ENCODE peak calls at places on chromosomes 13 and 19, in ten cellular contexts. One of them, this sample, is unnamed.

GRCh38 chr19:43721469-43722048 is 5.7 kb downstream of the IRGC start:
- DNase-seq in uterus: no peak
- DNase-seq in neural progenitor cell: no peak
- DNase-seq in RWPE1: no peak
- DNase-seq in body of pancreas: no peak
- DNase-seq in dorsolateral prefrontal cortex: no peak
- DNase-seq in CD4-positive, alpha-beta memory T cell: no peak
- DNase-seq in heart left ventricle: no peak
- DNase-seq in fibroblast of lung: no peak
- DNase-seq in small intestine: no peak
- DNase-seq in this sample: no peak

GRCh38 chr19:5826531-5827341 is 12.8 kb downstream of the FUT6 start:
- DNase-seq in uterus: no peak
- DNase-seq in neural progenitor cell: peak
- DNase-seq in RWPE1: peak
- DNase-seq in body of pancreas: peak
- DNase-seq in dorsolateral prefrontal cortex: no peak
- DNase-seq in CD4-positive, alpha-beta memory T cell: peak
- DNase-seq in heart left ventricle: peak
- DNase-seq in fibroblast of lung: no peak
- DNase-seq in small intestine: peak
- DNase-seq in this sample: peak

GRCh38 chr19:13441810-13442512 is 64.3 kb downstream of the CACNA1A start:
- DNase-seq in uterus: no peak
- DNase-seq in neural progenitor cell: peak
- DNase-seq in RWPE1: peak
- DNase-seq in body of pancreas: peak
- DNase-seq in dorsolateral prefrontal cortex: no peak
- DNase-seq in CD4-positive, alpha-beta memory T cell: no peak
- DNase-seq in heart left ventricle: peak
- DNase-seq in fibroblast of lung: peak
- DNase-seq in small intestine: peak
- DNase-seq in this sample: peak

GRCh38 chr19:10478903-10479384 is 24.2 kb downstream of the KEAP1 start:
- DNase-seq in uterus: peak
- DNase-seq in neural progenitor cell: peak
- DNase-seq in RWPE1: peak
- DNase-seq in body of pancreas: peak
- DNase-seq in dorsolateral prefrontal cortex: peak
- DNase-seq in CD4-positive, alpha-beta memory T cell: peak
- DNase-seq in heart left ventricle: peak
- DNase-seq in fibroblast of lung: peak
- DNase-seq in small intestine: peak
- DNase-seq in this sample: peak

GRCh38 chr19:36377541-36378178 is 1.3 kb downstream of the ZFP14 start:
- DNase-seq in uterus: no peak
- DNase-seq in neural progenitor cell: no peak
- DNase-seq in RWPE1: no peak
- DNase-seq in body of pancreas: no peak
- DNase-seq in dorsolateral prefrontal cortex: no peak
- DNase-seq in CD4-positive, alpha-beta memory T cell: no peak
- DNase-seq in heart left ventricle: no peak
- DNase-seq in fibroblast of lung: no peak
- DNase-seq in small intestine: peak
- DNase-seq in this sample: no peak

GRCh38 chr19:281992-282391 is 9.2 kb downstream of the PLPP2 start:
- DNase-seq in uterus: no peak
- DNase-seq in neural progenitor cell: peak
- DNase-seq in RWPE1: no peak
- DNase-seq in body of pancreas: no peak
- DNase-seq in dorsolateral prefrontal cortex: peak
- DNase-seq in CD4-positive, alpha-beta memory T cell: no peak
- DNase-seq in heart left ventricle: no peak
- DNase-seq in fibroblast of lung: no peak
- DNase-seq in small intestine: peak
- DNase-seq in this sample: no peak

GRCh38 chr13:41645313-41645712 is 188.0 kb downstream of the RGCC start:
- DNase-seq in uterus: peak
- DNase-seq in neural progenitor cell: no peak
- DNase-seq in RWPE1: peak
- DNase-seq in body of pancreas: peak
- DNase-seq in dorsolateral prefrontal cortex: no peak
- DNase-seq in CD4-positive, alpha-beta memory T cell: no peak
- DNase-seq in heart left ventricle: no peak
- DNase-seq in fibroblast of lung: peak
- DNase-seq in small intestine: peak
- DNase-seq in this sample: no peak

GRCh38 chr19:16226878-16227836 is 29.4 kb downstream of the AP1M1 start:
- DNase-seq in uterus: no peak
- DNase-seq in neural progenitor cell: no peak
- DNase-seq in RWPE1: no peak
- DNase-seq in body of pancreas: no peak
- DNase-seq in dorsolateral prefrontal cortex: no peak
- DNase-seq in CD4-positive, alpha-beta memory T cell: no peak
- DNase-seq in heart left ventricle: no peak
- DNase-seq in fibroblast of lung: no peak
- DNase-seq in small intestine: no peak
- DNase-seq in this sample: no peak

GRCh38 chr19:55635856-55636440 is 4.9 kb upstream of the ZNF580 start:
- DNase-seq in uterus: no peak
- DNase-seq in neural progenitor cell: no peak
- DNase-seq in RWPE1: no peak
- DNase-seq in body of pancreas: no peak
- DNase-seq in dorsolateral prefrontal cortex: no peak
- DNase-seq in CD4-positive, alpha-beta memory T cell: peak
- DNase-seq in heart left ventricle: no peak
- DNase-seq in fibroblast of lung: no peak
- DNase-seq in small intestine: no peak
- DNase-seq in this sample: no peak

GRCh38 chr19:588758-589692 is 656 bp upstream of the HCN2 start:
- DNase-seq in uterus: no peak
- DNase-seq in neural progenitor cell: peak
- DNase-seq in RWPE1: no peak
- DNase-seq in body of pancreas: no peak
- DNase-seq in dorsolateral prefrontal cortex: no peak
- DNase-seq in CD4-positive, alpha-beta memory T cell: no peak
- DNase-seq in heart left ventricle: no peak
- DNase-seq in fibroblast of lung: no peak
- DNase-seq in small intestine: no peak
- DNase-seq in this sample: no peak

GRCh38 chr13:42547615-42548014 is 26.3 kb upstream of the TNFSF11 start:
- DNase-seq in uterus: no peak
- DNase-seq in neural progenitor cell: no peak
- DNase-seq in RWPE1: no peak
- DNase-seq in body of pancreas: no peak
- DNase-seq in dorsolateral prefrontal cortex: no peak
- DNase-seq in CD4-positive, alpha-beta memory T cell: no peak
- DNase-seq in heart left ventricle: no peak
- DNase-seq in fibroblast of lung: no peak
- DNase-seq in small intestine: no peak
- DNase-seq in this sample: no peak

GRCh38 chr19:55069137-55069858 is 6.3 kb upstream of the RDH13 start:
- DNase-seq in uterus: no peak
- DNase-seq in neural progenitor cell: peak
- DNase-seq in RWPE1: peak
- DNase-seq in body of pancreas: peak
- DNase-seq in dorsolateral prefrontal cortex: no peak
- DNase-seq in CD4-positive, alpha-beta memory T cell: peak
- DNase-seq in heart left ventricle: no peak
- DNase-seq in fibroblast of lung: peak
- DNase-seq in small intestine: peak
- DNase-seq in this sample: no peak

GRCh38 chr19:39935262-39935661 is 828 bp upstream of the FCGBP start:
- DNase-seq in uterus: no peak
- DNase-seq in neural progenitor cell: no peak
- DNase-seq in RWPE1: no peak
- DNase-seq in body of pancreas: no peak
- DNase-seq in dorsolateral prefrontal cortex: no peak
- DNase-seq in CD4-positive, alpha-beta memory T cell: no peak
- DNase-seq in heart left ventricle: no peak
- DNase-seq in fibroblast of lung: no peak
- DNase-seq in small intestine: no peak
- DNase-seq in this sample: no peak

GRCh38 chr13:93248627-93249047 is 22.0 kb downstream of the GPC6 start:
- DNase-seq in uterus: no peak
- DNase-seq in neural progenitor cell: peak
- DNase-seq in RWPE1: no peak
- DNase-seq in body of pancreas: peak
- DNase-seq in dorsolateral prefrontal cortex: no peak
- DNase-seq in CD4-positive, alpha-beta memory T cell: no peak
- DNase-seq in heart left ventricle: no peak
- DNase-seq in fibroblast of lung: peak
- DNase-seq in small intestine: no peak
- DNase-seq in this sample: no peak

GRCh38 chr13:97766749-97767148 is 186.7 kb upstream of the IPO5 start:
- DNase-seq in uterus: no peak
- DNase-seq in neural progenitor cell: no peak
- DNase-seq in RWPE1: no peak
- DNase-seq in body of pancreas: no peak
- DNase-seq in dorsolateral prefrontal cortex: no peak
- DNase-seq in CD4-positive, alpha-beta memory T cell: no peak
- DNase-seq in heart left ventricle: no peak
- DNase-seq in fibroblast of lung: no peak
- DNase-seq in small intestine: no peak
- DNase-seq in this sample: no peak

GRCh38 chr19:48780684-48781391 is 25.5 kb downstream of the FGF21 start:
- DNase-seq in uterus: peak
- DNase-seq in neural progenitor cell: no peak
- DNase-seq in RWPE1: no peak
- DNase-seq in body of pancreas: peak
- DNase-seq in dorsolateral prefrontal cortex: no peak
- DNase-seq in CD4-positive, alpha-beta memory T cell: no peak
- DNase-seq in heart left ventricle: no peak
- DNase-seq in fibroblast of lung: peak
- DNase-seq in small intestine: peak
- DNase-seq in this sample: no peak

GRCh38 chr19:32068805-32069204 is 276.6 kb upstream of the ZNF507 start:
- DNase-seq in uterus: no peak
- DNase-seq in neural progenitor cell: no peak
- DNase-seq in RWPE1: no peak
- DNase-seq in body of pancreas: no peak
- DNase-seq in dorsolateral prefrontal cortex: no peak
- DNase-seq in CD4-positive, alpha-beta memory T cell: no peak
- DNase-seq in heart left ventricle: no peak
- DNase-seq in fibroblast of lung: no peak
- DNase-seq in small intestine: no peak
- DNase-seq in this sample: no peak

GRCh38 chr13:111061338-111062045 is 53.6 kb upstream of the ARHGEF7 start:
- DNase-seq in uterus: no peak
- DNase-seq in neural progenitor cell: no peak
- DNase-seq in RWPE1: no peak
- DNase-seq in body of pancreas: no peak
- DNase-seq in dorsolateral prefrontal cortex: no peak
- DNase-seq in CD4-positive, alpha-beta memory T cell: no peak
- DNase-seq in heart left ventricle: no peak
- DNase-seq in fibroblast of lung: no peak
- DNase-seq in small intestine: no peak
- DNase-seq in this sample: no peak

GRCh38 chr13:30376426-30377311 is 45.6 kb upstream of the UBE2L5 start:
- DNase-seq in uterus: no peak
- DNase-seq in neural progenitor cell: no peak
- DNase-seq in RWPE1: no peak
- DNase-seq in body of pancreas: no peak
- DNase-seq in dorsolateral prefrontal cortex: no peak
- DNase-seq in CD4-positive, alpha-beta memory T cell: peak
- DNase-seq in heart left ventricle: no peak
- DNase-seq in fibroblast of lung: no peak
- DNase-seq in small intestine: peak
- DNase-seq in this sample: peak

GRCh38 chr13:50677687-50678463 is 165.6 kb downstream of the DLEU7 start:
- DNase-seq in uterus: no peak
- DNase-seq in neural progenitor cell: no peak
- DNase-seq in RWPE1: no peak
- DNase-seq in body of pancreas: no peak
- DNase-seq in dorsolateral prefrontal cortex: peak
- DNase-seq in CD4-positive, alpha-beta memory T cell: no peak
- DNase-seq in heart left ventricle: no peak
- DNase-seq in fibroblast of lung: peak
- DNase-seq in small intestine: no peak
- DNase-seq in this sample: no peak

GRCh38 chr13:112119192-112120030 is 52.5 kb downstream of the SOX1 start:
- DNase-seq in uterus: no peak
- DNase-seq in neural progenitor cell: no peak
- DNase-seq in RWPE1: no peak
- DNase-seq in body of pancreas: no peak
- DNase-seq in dorsolateral prefrontal cortex: no peak
- DNase-seq in CD4-positive, alpha-beta memory T cell: no peak
- DNase-seq in heart left ventricle: no peak
- DNase-seq in fibroblast of lung: no peak
- DNase-seq in small intestine: no peak
- DNase-seq in this sample: no peak

GRCh38 chr19:9078651-9079050 is 8.2 kb upstream of the OR1M1 start:
- DNase-seq in uterus: no peak
- DNase-seq in neural progenitor cell: no peak
- DNase-seq in RWPE1: no peak
- DNase-seq in body of pancreas: no peak
- DNase-seq in dorsolateral prefrontal cortex: no peak
- DNase-seq in CD4-positive, alpha-beta memory T cell: no peak
- DNase-seq in heart left ventricle: no peak
- DNase-seq in fibroblast of lung: no peak
- DNase-seq in small intestine: no peak
- DNase-seq in this sample: no peak
- H3K27ac ChIP-seq in uterus: peak
- H3K27ac ChIP-seq in neural progenitor cell: no peak
- H3K27ac ChIP-seq in RWPE1: no peak
- H3K27ac ChIP-seq in body of pancreas: no peak
- H3K27ac ChIP-seq in dorsolateral prefrontal cortex: no peak
- H3K27ac ChIP-seq in CD4-positive, alpha-beta memory T cell: no peak
- H3K27ac ChIP-seq in heart left ventricle: no peak
- H3K27ac ChIP-seq in fibroblast of lung: no peak
- H3K27ac ChIP-seq in small intestine: no peak
- H3K27ac ChIP-seq in this sample: no peak

GRCh38 chr19:2236285-2237050 is at the start of the genes PLEKHJ1 and SF3A2:
- DNase-seq in uterus: peak
- DNase-seq in neural progenitor cell: peak
- DNase-seq in RWPE1: peak
- DNase-seq in body of pancreas: peak
- DNase-seq in dorsolateral prefrontal cortex: peak
- DNase-seq in CD4-positive, alpha-beta memory T cell: peak
- DNase-seq in heart left ventricle: peak
- DNase-seq in fibroblast of lung: peak
- DNase-seq in small intestine: peak
- DNase-seq in this sample: peak
- H3K27ac ChIP-seq in uterus: peak
- H3K27ac ChIP-seq in neural progenitor cell: peak
- H3K27ac ChIP-seq in RWPE1: peak
- H3K27ac ChIP-seq in body of pancreas: peak
- H3K27ac ChIP-seq in dorsolateral prefrontal cortex: peak
- H3K27ac ChIP-seq in CD4-positive, alpha-beta memory T cell: peak
- H3K27ac ChIP-seq in heart left ventricle: peak
- H3K27ac ChIP-seq in fibroblast of lung: peak
- H3K27ac ChIP-seq in small intestine: peak
- H3K27ac ChIP-seq in this sample: peak

GRCh38 chr13:99257291-99257690 is 888 bp downstream of the GPR18 start:
- DNase-seq in uterus: no peak
- DNase-seq in neural progenitor cell: no peak
- DNase-seq in RWPE1: no peak
- DNase-seq in body of pancreas: no peak
- DNase-seq in dorsolateral prefrontal cortex: no peak
- DNase-seq in CD4-positive, alpha-beta memory T cell: no peak
- DNase-seq in heart left ventricle: no peak
- DNase-seq in fibroblast of lung: no peak
- DNase-seq in small intestine: no peak
- DNase-seq in this sample: no peak
- H3K27ac ChIP-seq in uterus: no peak
- H3K27ac ChIP-seq in neural progenitor cell: no peak
- H3K27ac ChIP-seq in RWPE1: no peak
- H3K27ac ChIP-seq in body of pancreas: no peak
- H3K27ac ChIP-seq in dorsolateral prefrontal cortex: no peak
- H3K27ac ChIP-seq in CD4-positive, alpha-beta memory T cell: peak
- H3K27ac ChIP-seq in heart left ventricle: no peak
- H3K27ac ChIP-seq in fibroblast of lung: no peak
- H3K27ac ChIP-seq in small intestine: no peak
- H3K27ac ChIP-seq in this sample: peak

GRCh38 chr13:40604135-40604534 is 62.3 kb downstream of the FOXO1 start:
- DNase-seq in uterus: no peak
- DNase-seq in neural progenitor cell: no peak
- DNase-seq in RWPE1: no peak
- DNase-seq in body of pancreas: no peak
- DNase-seq in dorsolateral prefrontal cortex: no peak
- DNase-seq in CD4-positive, alpha-beta memory T cell: no peak
- DNase-seq in heart left ventricle: no peak
- DNase-seq in fibroblast of lung: no peak
- DNase-seq in small intestine: no peak
- DNase-seq in this sample: no peak
- H3K27ac ChIP-seq in uterus: no peak
- H3K27ac ChIP-seq in neural progenitor cell: no peak
- H3K27ac ChIP-seq in RWPE1: no peak
- H3K27ac ChIP-seq in body of pancreas: no peak
- H3K27ac ChIP-seq in dorsolateral prefrontal cortex: no peak
- H3K27ac ChIP-seq in CD4-positive, alpha-beta memory T cell: no peak
- H3K27ac ChIP-seq in heart left ventricle: no peak
- H3K27ac ChIP-seq in fibroblast of lung: no peak
- H3K27ac ChIP-seq in small intestine: no peak
- H3K27ac ChIP-seq in this sample: no peak

This sample was measured in CD8-positive, alpha-beta T cell.